ENCODE peak calls at places on chromosomes 11 and 22, in five cellular contexts. T is esophagus muscularis mucosa, A is GM23338, B is HCT116, Q is upper lobe of left lung. F is an unnamed sample. For H3K36me3, the result is how much of the 10 kb centered on the place peaks cover.

GRCh38 chr11:6677018-6677417 is 6.1 kb downstream of the MRPL17 start:
- DNase-seq in Q (no peak), A (no peak), B (no peak), T (no peak), F (no peak)

GRCh38 chr11:28756977-28757376 is 648.8 kb downstream of the METTL15 start:
- DNase-seq in T (no peak), Q (no peak), A (no peak), B (no peak), F (no peak)

GRCh38 chr11:131522851-131523250 is 152.4 kb downstream of the NTM start:
- DNase-seq in B (no peak), A (no peak), T (no peak), Q (no peak), F (no peak)

GRCh38 chr11:75476716-75477613 is 44.0 kb upstream of the KLHL35 start:
- DNase-seq in B (no peak), A (no peak), T (no peak), Q (peak), F (no peak)

GRCh38 chr11:14635559-14635958 is 8.0 kb upstream of the PDE3B start:
- DNase-seq in B (no peak), A (no peak), T (no peak), Q (no peak), F (no peak)

GRCh38 chr11:76293189-76293631 is 86.9 kb upstream of the WNT11 start:
- DNase-seq in B (no peak), T (no peak), Q (no peak), A (no peak), F (no peak)

GRCh38 chr11:115215694-115216615 is 288.3 kb downstream of the CADM1 start:
- DNase-seq in A (peak), T (no peak), Q (no peak), B (no peak), F (no peak)

GRCh38 chr22:37051629-37052385 is at the start of gene KCTD17:
- DNase-seq in T (no peak), A (peak), B (peak), Q (peak), F (no peak)

GRCh38 chr22:37932821-37933578 is 20.4 kb downstream of the C22orf23 start:
- DNase-seq in Q (no peak), A (no peak), T (no peak), B (no peak), F (no peak)

GRCh38 chr22:28882545-28882877 is 861 bp upstream of the ZNRF3 start:
- DNase-seq in A (peak), T (no peak), B (peak), Q (no peak), F (no peak)

GRCh38 chr22:46424496-46424895 is 89.0 kb downstream of the TRMU start:
- DNase-seq in A (no peak), T (no peak), Q (no peak), B (no peak), F (no peak)

GRCh38 chr11:66556086-66556485 is 9.4 kb downstream of the ACTN3 start:
- DNase-seq in T (no peak), B (no peak), Q (no peak), A (no peak), F (no peak)

GRCh38 chr11:122788781-122789535 is 49.3 kb upstream of the CRTAM start:
- DNase-seq in A (no peak), Q (no peak), B (no peak), T (no peak), F (no peak)

GRCh38 chr11:100835854-100836253 is 148.8 kb downstream of the ARHGAP42 start:
- DNase-seq in B (no peak), A (no peak), T (no peak), Q (no peak), F (no peak)

GRCh38 chr22:49767355-49768062 is 60.2 kb downstream of the BRD1 start:
- DNase-seq in Q (no peak), A (peak), B (peak), T (no peak), F (no peak)

GRCh38 chr11:71564430-71564829 is 933 bp upstream of the KRTAP5-10 start:
- DNase-seq in Q (no peak), B (no peak), A (no peak), T (no peak), F (no peak)

GRCh38 chr11:57680552-57680874 is 12.6 kb downstream of the ZDHHC5 start:
- DNase-seq in A (no peak), T (no peak), Q (no peak), B (no peak), F (no peak)

GRCh38 chr22:42719133-42719532 is 1.5 kb downstream of the A4GALT start:
- DNase-seq in B (no peak), T (no peak), A (peak), Q (no peak), F (no peak)
- TF ChIP-seq POLR2AphosphoS5 in B (no peak), T (peak), A (no peak), Q (no peak), F (no peak)

GRCh38 chr11:61418136-61418535 is 11.6 kb downstream of the CPSF7 start:
- DNase-seq in T (no peak), Q (no peak), A (no peak), B (no peak), F (no peak)
- H3K36me3 ChIP-seq in T (half or more), Q (half or more), A (half or more), B (half or more), F (under half)

DNA sequence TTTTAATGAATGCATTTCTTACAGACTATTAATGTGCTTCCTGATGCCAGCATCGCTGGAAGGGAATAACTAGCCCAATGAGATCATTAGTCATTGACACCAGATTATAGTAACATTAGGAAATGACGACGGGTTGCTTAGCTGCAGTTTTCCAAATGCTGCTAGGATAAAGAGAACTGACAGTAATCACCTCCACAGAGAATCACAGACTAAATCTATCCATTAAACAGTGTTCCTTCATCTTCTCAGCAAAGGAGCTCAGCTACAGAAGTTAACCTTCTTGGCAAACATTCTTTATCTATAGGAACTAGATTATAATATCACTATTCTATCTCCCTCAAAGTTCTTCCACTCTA is 97.5 kb downstream of the SIK3 start:
- DNase-seq in A (no peak), Q (no peak), B (no peak), T (no peak), F (no peak)
- TF ChIP-seq POLR2AphosphoS5 in A (no peak), Q (no peak), B (no peak), T (no peak), F (no peak)

GRCh38 chr11:117191680-117192400 is 7.3 kb upstream of the TAGLN start:
- DNase-seq in A (no peak), T (no peak), Q (peak), B (no peak), F (no peak)

GRCh38 chr11:117195208-117195607 is 4.0 kb upstream of the TAGLN start:
- DNase-seq in B (no peak), A (no peak), T (no peak), Q (no peak), F (no peak)

GRCh38 chr11:117194267-117194666 is 4.9 kb upstream of the TAGLN start:
- DNase-seq in A (no peak), T (no peak), Q (no peak), B (no peak), F (no peak)

GRCh38 chr11:117192401-117192875 is 6.7 kb upstream of the TAGLN start:
- DNase-seq in T (no peak), A (no peak), Q (peak), B (no peak), F (no peak)

GRCh38 chr11:117193130-117194020 is 5.8 kb upstream of the TAGLN start:
- DNase-seq in T (no peak), A (no peak), B (no peak), Q (no peak), F (no peak)
- H3K36me3 ChIP-seq in T (half or more), A (under half), B (under half), Q (half or more), F (under half)

DNA sequence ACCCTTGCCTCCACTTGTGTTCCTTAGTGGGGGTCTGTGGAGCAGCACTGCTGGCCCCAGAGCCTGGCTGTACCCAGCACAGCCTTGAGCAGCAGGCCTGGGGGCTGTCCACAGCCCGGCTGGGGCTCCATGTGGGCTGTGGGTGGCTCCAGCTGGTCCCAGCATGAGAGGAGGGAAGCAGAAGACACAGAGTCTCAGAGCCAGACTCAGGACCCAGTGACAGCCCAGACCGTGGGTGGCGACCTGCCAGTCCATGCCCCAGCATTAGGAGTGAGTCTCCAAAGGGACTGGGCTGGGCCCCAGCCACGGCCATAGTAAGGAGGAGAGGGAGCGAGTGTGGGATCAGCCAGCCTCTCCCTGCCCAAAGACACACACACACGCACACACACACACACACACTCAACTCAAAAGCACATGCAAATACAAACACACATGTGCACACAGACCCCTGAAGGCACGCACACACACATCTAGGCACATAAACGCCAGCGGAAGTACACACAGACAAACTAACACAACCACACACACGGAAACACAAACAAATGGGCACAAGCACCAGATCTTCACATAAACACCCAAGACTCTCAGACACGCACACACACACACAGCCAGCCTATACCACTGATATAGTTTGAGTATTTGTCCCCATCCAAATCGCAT is 16.7 kb upstream of the LRRC10B start:
- DNase-seq in Q (peak), B (no peak), A (no peak), T (no peak), F (no peak)
- TF ChIP-seq POLR2AphosphoS5 in Q (no peak), B (no peak), A (no peak), T (no peak), F (no peak)

DNA sequence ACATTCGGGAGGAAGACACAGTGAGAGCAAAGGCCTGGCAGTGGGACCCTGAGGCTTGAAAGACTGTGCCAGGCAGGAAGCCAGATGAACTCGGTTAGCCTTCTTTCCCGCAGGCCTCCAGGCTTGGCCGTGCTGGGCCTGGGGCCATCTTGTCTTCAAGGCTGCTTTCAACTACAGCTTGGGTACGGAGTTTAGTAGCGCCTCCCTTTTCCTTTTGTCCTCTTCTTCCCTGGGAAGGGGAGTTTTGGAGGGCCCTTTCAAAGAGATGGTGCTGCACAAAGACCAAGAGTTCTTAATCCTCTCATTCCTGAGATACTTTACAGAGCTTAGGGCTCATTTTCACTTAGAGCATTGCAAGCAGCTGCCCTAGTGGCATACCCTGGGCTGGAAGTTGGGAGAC is 87.5 kb downstream of the TP53I11 start:
- DNase-seq in Q (no peak), B (no peak), A (peak), T (no peak), F (no peak)
- H3K36me3 ChIP-seq in Q (under half), B (under half), A (under half), T (under half), F (under half)

GRCh38 chr22:39388261-39389011 is 11.1 kb upstream of the TAB1 start:
- DNase-seq in A (peak), B (peak), Q (peak), T (peak), F (no peak)
- TF ChIP-seq POLR2AphosphoS5 in A (peak), B (no peak), Q (no peak), T (peak), F (peak)

GRCh38 chr11:3738241-3738640 is 59.1 kb downstream of the NUP98 start:
- DNase-seq in B (no peak), A (no peak), T (no peak), Q (no peak), F (no peak)

GRCh38 chr11:3735827-3736226 is 61.5 kb downstream of the NUP98 start:
- DNase-seq in B (no peak), T (no peak), Q (no peak), A (no peak), F (no peak)

GRCh38 chr11:3737386-3737933 is 59.9 kb downstream of the NUP98 start:
- DNase-seq in B (no peak), T (no peak), Q (no peak), A (no peak), F (no peak)

GRCh38 chr11:3736816-3737215 is 60.5 kb downstream of the NUP98 start:
- DNase-seq in A (no peak), B (no peak), Q (no peak), T (no peak), F (no peak)

DNA sequence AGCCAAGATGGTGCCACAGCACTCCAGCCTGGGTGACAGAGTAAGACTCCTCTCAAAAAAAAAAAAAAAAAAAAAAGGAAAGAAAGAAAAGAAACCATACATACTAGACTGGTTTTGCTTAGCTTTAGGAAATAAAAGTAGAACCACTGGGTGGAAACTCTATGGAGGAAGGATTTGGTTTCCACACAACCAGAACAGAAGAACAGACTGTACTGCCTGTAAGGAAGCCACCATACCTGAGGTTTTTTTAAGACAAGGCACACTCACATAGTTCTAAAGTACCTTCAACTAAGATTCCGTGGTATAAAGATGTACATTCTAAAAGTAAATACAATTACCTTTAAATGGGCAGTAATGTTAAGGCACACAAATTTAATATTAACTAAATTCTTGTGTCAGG is 58.6 kb downstream of the NUP98 start:
- DNase-seq in B (no peak), Q (no peak), T (no peak), A (no peak), F (no peak)
- H3K36me3 ChIP-seq in B (under half), Q (half or more), T (half or more), A (under half), F (under half)

F was measured in vagina.